ENCODE peak calls at places on chromosomes 2 and 18, in six cellular contexts. G is GM12878, B is stomach, R is transverse colon, J is HCT116, D is Panc1. F is an unnamed sample.

GRCh38 chr2:30238143-30238800 is 6.9 kb downstream of the LBH start:
- DNase-seq in G (no peak), B (no peak), R (no peak), J (no peak), D (no peak), F (peak; percentile 58)

GRCh38 chr2:16271231-16271896 is 331.0 kb downstream of the MYCN start:
- DNase-seq in G (no peak), B (no peak), R (no peak), J (no peak), D (no peak), F (no peak)

GRCh38 chr18:29652797-29653196 is 1389.7 kb downstream of the DSC3 start:
- DNase-seq in G (no peak), B (no peak), R (no peak), J (no peak), D (no peak), F (no peak)

GRCh38 chr18:75065251-75066000 is 143.5 kb downstream of the PTGR3 start:
- DNase-seq in G (no peak), B (no peak), R (no peak), J (no peak), D (no peak), F (no peak)

GRCh38 chr18:79107886-79108285 is 38.7 kb downstream of the ATP9B start:
- DNase-seq in G (no peak), B (no peak), R (no peak), J (no peak), D (no peak), F (no peak)

GRCh38 chr2:155310589-155310988 is 612.1 kb downstream of the KCNJ3 start:
- DNase-seq in G (no peak), B (no peak), R (no peak), J (peak; percentile 47), D (peak; percentile 10), F (no peak)

GRCh38 chr2:2663401-2664036 is 332.4 kb upstream of the MYT1L start:
- DNase-seq in G (no peak), B (no peak), R (no peak), J (no peak), D (no peak), F (peak; percentile 64)

GRCh38 chr2:27781496-27781895 is 10.0 kb downstream of the MRPL33 start:
- DNase-seq in G (no peak), B (no peak), R (no peak), J (no peak), D (no peak), F (no peak)

GRCh38 chr2:168064011-168064998 is 183.1 kb downstream of the STK39 start:
- DNase-seq in G (no peak), B (no peak), R (no peak), J (no peak), D (no peak), F (no peak)

GRCh38 chr18:44098551-44099098 is 582.1 kb upstream of the SETBP1 start:
- DNase-seq in G (no peak), B (no peak), R (peak; percentile 12), J (no peak), D (no peak), F (no peak)

GRCh38 chr2:174263989-174264388 is 15.7 kb upstream of the OLA1 start:
- DNase-seq in G (no peak), B (no peak), R (no peak), J (peak; percentile 90), D (no peak), F (no peak)

GRCh38 chr2:108383146-108383830 is 5.5 kb downstream of the SULT1C4 start:
- DNase-seq in G (no peak), B (no peak), R (no peak), J (no peak), D (no peak), F (no peak)

GRCh38 chr2:219207254-219207883 is 787 bp downstream of the ZFAND2B start:
- DNase-seq in G (no peak), B (no peak), R (no peak), J (no peak), D (no peak), F (peak; percentile 66)

GRCh38 chr2:224668123-224668909 is 47.8 kb downstream of the CCDC195 start:
- DNase-seq in G (no peak), B (no peak), R (no peak), J (no peak), D (no peak), F (no peak)

GRCh38 chr2:109318150-109318948 is 189.3 kb downstream of the SH3RF3 start:
- DNase-seq in G (no peak), B (peak; percentile 50), R (peak; percentile 61), J (no peak), D (no peak), F (peak; percentile 95)

GRCh38 chr18:48410095-48410920 is 1.1 kb upstream of the ZBTB7C start:
- DNase-seq in G (no peak), B (peak; percentile 94), R (peak; percentile 91), J (peak; percentile 67), D (no peak), F (peak; percentile 94)

GRCh38 chr2:198017068-198017467 is 212.7 kb downstream of the PLCL1 start:
- DNase-seq in G (no peak), B (no peak), R (no peak), J (no peak), D (no peak), F (no peak)

GRCh38 chr2:220104871-220105351 is 477.5 kb downstream of the SLC4A3 start:
- DNase-seq in G (no peak), B (no peak), R (no peak), J (no peak), D (no peak), F (no peak)

GRCh38 chr2:183248866-183249567 is 124.8 kb downstream of the NUP35 start:
- DNase-seq in G (no peak), B (no peak), R (no peak), J (peak; percentile 24), D (peak; percentile 5), F (no peak)

GRCh38 chr18:11669948-11670275 is 19.2 kb upstream of the GNAL start:
- DNase-seq in G (no peak), B (no peak), R (no peak), J (no peak), D (no peak), F (no peak)

GRCh38 chr2:74941284-74941683 is 17.2 kb upstream of the POLE4 start:
- DNase-seq in G (no peak), B (no peak), R (no peak), J (no peak), D (no peak), F (no peak)

GRCh38 chr18:37524546-37525301 is 40.9 kb downstream of the CELF4 start:
- DNase-seq in G (no peak), B (no peak), R (no peak), J (no peak), D (no peak), F (no peak)

GRCh38 chr2:12352891-12353290 is 363.8 kb upstream of the TRIB2 start:
- DNase-seq in G (no peak), B (peak; percentile 61), R (no peak), J (no peak), D (no peak), F (no peak)

GRCh38 chr2:24824966-24825882 is 32.0 kb downstream of the CENPO start:
- DNase-seq in G (no peak), B (peak; percentile 24), R (no peak), J (peak; percentile 10), D (no peak), F (peak; percentile 54)

GRCh38 chr2:158753561-158754302 is 41.4 kb upstream of the DAPL1 start:
- DNase-seq in G (no peak), B (peak; percentile 33), R (peak; percentile 23), J (peak; percentile 48), D (peak; percentile 63), F (no peak)

GRCh38 chr18:9779630-9780029 is 71.5 kb downstream of the RAB31 start:
- DNase-seq in G (no peak), B (peak; percentile 27), R (peak; percentile 49), J (no peak), D (no peak), F (no peak)

GRCh38 chr2:10014418-10015190 is 28.7 kb upstream of the KLF11 start:
- DNase-seq in G (no peak), B (no peak), R (no peak), J (no peak), D (no peak), F (peak; percentile 64)

GRCh38 chr18:68417166-68417776 is 297.6 kb downstream of the TMX3 start:
- DNase-seq in G (no peak), B (no peak), R (no peak), J (no peak), D (no peak), F (no peak)

GRCh38 chr18:49717617-49718016 is 95.7 kb downstream of the ACAA2 start:
- DNase-seq in G (no peak), B (no peak), R (no peak), J (no peak), D (no peak), F (no peak)

GRCh38 chr18:52682260-52682659 is 342.3 kb downstream of the DCC start:
- DNase-seq in G (no peak), B (no peak), R (no peak), J (no peak), D (no peak), F (no peak)
- TF ChIP-seq POLR2AphosphoS5 in G (no peak), B (no peak), R (no peak), J (no peak), D (no peak), F (no peak)

GRCh38 chr2:37090019-37090477 is 5.7 kb downstream of the GPATCH11 start:
- DNase-seq in G (peak; percentile 71), B (no peak), R (no peak), J (no peak), D (no peak), F (no peak)
- H3K4me3 ChIP-seq in G (no peak overlapping the region), B (no peak overlapping the region), R (no peak overlapping the region), J (no peak overlapping the region), D (no peak overlapping the region), F (no peak overlapping the region)

DNA sequence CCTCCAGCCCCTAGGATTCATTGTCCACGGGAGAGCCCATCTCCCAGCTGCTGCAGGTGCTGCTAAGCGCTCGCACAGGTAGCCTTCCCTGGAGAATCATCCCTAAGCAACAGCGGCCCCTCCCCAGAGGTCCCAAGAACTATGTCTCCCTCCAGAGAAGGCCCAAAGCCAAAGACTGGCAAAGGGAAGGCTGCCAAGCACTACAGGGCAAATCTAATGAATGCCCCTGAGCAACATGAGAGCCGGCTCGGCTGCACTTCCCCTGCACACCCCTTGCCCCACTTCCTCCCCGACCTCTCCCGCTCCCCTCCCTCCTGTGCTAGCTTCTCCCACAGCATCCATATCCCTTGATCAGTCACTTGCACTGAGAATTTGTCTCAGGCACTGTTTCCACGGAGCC is 20.0 kb upstream of the COL6A3 start:
- DNase-seq in G (no peak), B (no peak), R (no peak), J (no peak), D (no peak), F (no peak)
- H3K4me1 ChIP-seq in G (peaks cover 12% of the 10 kb centered on the region), B (no peaks in the 10 kb centered on the region), R (peaks cover 5% of the 10 kb centered on the region), J (no peaks in the 10 kb centered on the region), D (peaks cover 31% of the 10 kb centered on the region), F (peaks cover 32% of the 10 kb centered on the region)

DNA sequence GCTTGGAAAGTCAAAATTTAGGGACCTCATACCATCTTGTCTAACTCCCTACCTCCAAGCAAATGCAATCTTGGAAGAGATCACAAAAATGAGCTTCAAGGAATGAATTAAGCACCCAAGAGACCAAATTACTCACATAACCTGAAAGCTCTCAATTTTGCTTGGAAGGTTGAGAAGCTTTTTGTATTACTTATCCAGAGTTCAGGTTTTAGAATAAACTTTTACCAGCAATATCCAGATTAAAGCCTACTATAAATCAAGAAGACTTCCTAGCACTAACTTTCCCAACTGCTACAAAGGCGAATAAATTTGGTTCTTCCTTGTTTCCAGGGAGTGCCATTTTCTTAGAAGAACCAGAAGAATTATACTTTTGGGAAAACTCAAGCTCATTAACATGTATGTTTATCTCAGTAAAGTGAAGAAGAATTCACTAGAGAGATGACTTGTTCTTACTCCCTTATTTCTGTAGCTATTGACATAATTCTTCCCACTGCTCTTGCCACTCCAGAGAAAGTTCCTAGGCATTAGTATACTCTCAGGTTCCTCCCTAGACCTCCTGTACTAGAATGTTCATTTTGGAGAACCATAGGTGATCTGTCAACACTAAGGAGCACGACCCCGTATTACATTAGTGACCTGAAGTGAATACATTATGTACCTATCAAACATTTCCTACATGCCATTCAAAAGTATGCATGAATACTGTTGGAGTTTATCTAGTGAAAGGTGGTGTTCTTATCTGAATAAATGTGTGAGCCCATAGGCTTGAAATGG is 18.0 kb upstream of the STPG4 start:
- DNase-seq in G (no peak), B (no peak), R (no peak), J (no peak), D (no peak), F (no peak)
- TF ChIP-seq POLR2AphosphoS5 in G (no peak), B (no peak), R (no peak), J (no peak), D (peak; percentile 38), F (no peak)

F was measured in sigmoid colon.